ENCODE peak calls at places on chromosome 20, in nine cellular contexts. One of them, this sample, is unnamed.

GRCh38 chr20:16459019-16459700 is 114.1 kb downstream of the KIF16B start:
- DNase-seq in RWPE1: peak; percentile 28
- DNase-seq in effector CD4-positive, alpha-beta T cell: no peak
- DNase-seq in head of caudate nucleus: no peak
- DNase-seq in nephron progenitor cell: no peak
- DNase-seq in cardiac muscle cell: peak; percentile 90
- DNase-seq in midbrain: no peak
- DNase-seq in activated naive CD8-positive, alpha-beta T cell treated with anti-CD3 and anti-CD28 coated beads, Interleukin-2, amount 50 U/mL, for 24 hours: no peak
- DNase-seq in SJSA1: no peak
- DNase-seq in this sample: no peak

GRCh38 chr20:63520939-63521601 is 505 bp downstream of the PPDPF start:
- DNase-seq in midbrain: peak; percentile 86
- DNase-seq in effector CD4-positive, alpha-beta T cell: peak; percentile 58
- DNase-seq in SJSA1: peak; percentile 64
- DNase-seq in RWPE1: peak; percentile 92
- DNase-seq in cardiac muscle cell: peak; percentile 77
- DNase-seq in head of caudate nucleus: peak; percentile 83
- DNase-seq in nephron progenitor cell: peak; percentile 69
- DNase-seq in activated naive CD8-positive, alpha-beta T cell treated with anti-CD3 and anti-CD28 coated beads, Interleukin-2, amount 50 U/mL, for 24 hours: peak; percentile 78
- DNase-seq in this sample: peak; percentile 58

GRCh38 chr20:3446779-3447178 is 24.0 kb upstream of the ATRN start:
- DNase-seq in midbrain: no peak
- DNase-seq in effector CD4-positive, alpha-beta T cell: no peak
- DNase-seq in head of caudate nucleus: no peak
- DNase-seq in activated naive CD8-positive, alpha-beta T cell treated with anti-CD3 and anti-CD28 coated beads, Interleukin-2, amount 50 U/mL, for 24 hours: no peak
- DNase-seq in SJSA1: no peak
- DNase-seq in RWPE1: peak; percentile 41
- DNase-seq in cardiac muscle cell: no peak
- DNase-seq in nephron progenitor cell: no peak
- DNase-seq in this sample: no peak

GRCh38 chr20:20130399-20130798 is 78.1 kb downstream of the CFAP61 start:
- DNase-seq in effector CD4-positive, alpha-beta T cell: no peak
- DNase-seq in nephron progenitor cell: no peak
- DNase-seq in midbrain: no peak
- DNase-seq in SJSA1: no peak
- DNase-seq in RWPE1: no peak
- DNase-seq in head of caudate nucleus: no peak
- DNase-seq in cardiac muscle cell: no peak
- DNase-seq in activated naive CD8-positive, alpha-beta T cell treated with anti-CD3 and anti-CD28 coated beads, Interleukin-2, amount 50 U/mL, for 24 hours: no peak
- DNase-seq in this sample: peak; percentile 18

GRCh38 chr20:17969884-17970409 is 1.1 kb downstream of the MGME1 start:
- DNase-seq in activated naive CD8-positive, alpha-beta T cell treated with anti-CD3 and anti-CD28 coated beads, Interleukin-2, amount 50 U/mL, for 24 hours: peak; percentile 35
- DNase-seq in SJSA1: peak; percentile 67
- DNase-seq in effector CD4-positive, alpha-beta T cell: peak; percentile 5
- DNase-seq in midbrain: peak; percentile 40
- DNase-seq in RWPE1: peak; percentile 40
- DNase-seq in nephron progenitor cell: peak; percentile 22
- DNase-seq in cardiac muscle cell: peak; percentile 53
- DNase-seq in head of caudate nucleus: peak; percentile 30
- DNase-seq in this sample: peak; percentile 56

GRCh38 chr20:24977336-24977735 is 15.2 kb downstream of the APMAP start:
- DNase-seq in SJSA1: no peak
- DNase-seq in head of caudate nucleus: peak; percentile 7
- DNase-seq in activated naive CD8-positive, alpha-beta T cell treated with anti-CD3 and anti-CD28 coated beads, Interleukin-2, amount 50 U/mL, for 24 hours: no peak
- DNase-seq in nephron progenitor cell: no peak
- DNase-seq in cardiac muscle cell: no peak
- DNase-seq in midbrain: no peak
- DNase-seq in RWPE1: no peak
- DNase-seq in effector CD4-positive, alpha-beta T cell: no peak
- DNase-seq in this sample: no peak

GRCh38 chr20:8720089-8720488 is 348.8 kb upstream of the PLCB4 start:
- DNase-seq in head of caudate nucleus: no peak
- DNase-seq in RWPE1: no peak
- DNase-seq in effector CD4-positive, alpha-beta T cell: no peak
- DNase-seq in nephron progenitor cell: no peak
- DNase-seq in cardiac muscle cell: peak; percentile 49
- DNase-seq in SJSA1: no peak
- DNase-seq in midbrain: no peak
- DNase-seq in activated naive CD8-positive, alpha-beta T cell treated with anti-CD3 and anti-CD28 coated beads, Interleukin-2, amount 50 U/mL, for 24 hours: no peak
- DNase-seq in this sample: no peak

GRCh38 chr20:1876975-1877603 is 18.1 kb upstream of the SIRPA start:
- DNase-seq in midbrain: no peak
- DNase-seq in RWPE1: peak; percentile 78
- DNase-seq in nephron progenitor cell: no peak
- DNase-seq in head of caudate nucleus: no peak
- DNase-seq in cardiac muscle cell: no peak
- DNase-seq in effector CD4-positive, alpha-beta T cell: no peak
- DNase-seq in SJSA1: no peak
- DNase-seq in activated naive CD8-positive, alpha-beta T cell treated with anti-CD3 and anti-CD28 coated beads, Interleukin-2, amount 50 U/mL, for 24 hours: no peak
- DNase-seq in this sample: no peak

GRCh38 chr20:57381596-57382503 is 9.3 kb upstream of the RBM38 start:
- DNase-seq in effector CD4-positive, alpha-beta T cell: peak; percentile 83
- DNase-seq in nephron progenitor cell: peak; percentile 87
- DNase-seq in cardiac muscle cell: peak; percentile 81
- DNase-seq in SJSA1: peak; percentile 69
- DNase-seq in RWPE1: peak; percentile 93
- DNase-seq in midbrain: peak; percentile 84
- DNase-seq in head of caudate nucleus: peak; percentile 90
- DNase-seq in activated naive CD8-positive, alpha-beta T cell treated with anti-CD3 and anti-CD28 coated beads, Interleukin-2, amount 50 U/mL, for 24 hours: peak; percentile 83
- DNase-seq in this sample: peak; percentile 82

GRCh38 chr20:16476032-16476431 is 97.2 kb downstream of the KIF16B start:
- DNase-seq in RWPE1: peak; percentile 38
- DNase-seq in head of caudate nucleus: no peak
- DNase-seq in activated naive CD8-positive, alpha-beta T cell treated with anti-CD3 and anti-CD28 coated beads, Interleukin-2, amount 50 U/mL, for 24 hours: no peak
- DNase-seq in cardiac muscle cell: peak; percentile 72
- DNase-seq in nephron progenitor cell: no peak
- DNase-seq in midbrain: peak; percentile 62
- DNase-seq in effector CD4-positive, alpha-beta T cell: no peak
- DNase-seq in SJSA1: peak; percentile 24
- DNase-seq in this sample: peak; percentile 61

GRCh38 chr20:35643045-35643444 is 21.7 kb downstream of the CPNE1 start:
- DNase-seq in cardiac muscle cell: no peak
- DNase-seq in RWPE1: no peak
- DNase-seq in nephron progenitor cell: no peak
- DNase-seq in activated naive CD8-positive, alpha-beta T cell treated with anti-CD3 and anti-CD28 coated beads, Interleukin-2, amount 50 U/mL, for 24 hours: no peak
- DNase-seq in midbrain: no peak
- DNase-seq in SJSA1: no peak
- DNase-seq in head of caudate nucleus: no peak
- DNase-seq in effector CD4-positive, alpha-beta T cell: no peak
- DNase-seq in this sample: no peak

GRCh38 chr20:41245086-41245707 is 72.3 kb downstream of the ZHX3 start:
- DNase-seq in RWPE1: no peak
- DNase-seq in nephron progenitor cell: no peak
- DNase-seq in activated naive CD8-positive, alpha-beta T cell treated with anti-CD3 and anti-CD28 coated beads, Interleukin-2, amount 50 U/mL, for 24 hours: no peak
- DNase-seq in head of caudate nucleus: peak; percentile 55
- DNase-seq in SJSA1: no peak
- DNase-seq in effector CD4-positive, alpha-beta T cell: no peak
- DNase-seq in cardiac muscle cell: peak; percentile 54
- DNase-seq in midbrain: peak; percentile 65
- DNase-seq in this sample: no peak

GRCh38 chr20:51380401-51381385 is 161.8 kb downstream of the NFATC2 start:
- DNase-seq in head of caudate nucleus: no peak
- DNase-seq in activated naive CD8-positive, alpha-beta T cell treated with anti-CD3 and anti-CD28 coated beads, Interleukin-2, amount 50 U/mL, for 24 hours: no peak
- DNase-seq in effector CD4-positive, alpha-beta T cell: no peak
- DNase-seq in RWPE1: no peak
- DNase-seq in nephron progenitor cell: no peak
- DNase-seq in SJSA1: no peak
- DNase-seq in cardiac muscle cell: no peak
- DNase-seq in midbrain: no peak
- DNase-seq in this sample: no peak

GRCh38 chr20:58795923-58796245 is 54.8 kb downstream of the GNAS-AS1 start:
- DNase-seq in cardiac muscle cell: no peak
- DNase-seq in SJSA1: no peak
- DNase-seq in nephron progenitor cell: no peak
- DNase-seq in head of caudate nucleus: no peak
- DNase-seq in midbrain: no peak
- DNase-seq in effector CD4-positive, alpha-beta T cell: no peak
- DNase-seq in RWPE1: no peak
- DNase-seq in activated naive CD8-positive, alpha-beta T cell treated with anti-CD3 and anti-CD28 coated beads, Interleukin-2, amount 50 U/mL, for 24 hours: no peak
- DNase-seq in this sample: no peak

GRCh38 chr20:8693709-8694108 is 375.2 kb upstream of the PLCB4 start:
- DNase-seq in cardiac muscle cell: peak; percentile 30
- DNase-seq in midbrain: no peak
- DNase-seq in nephron progenitor cell: no peak
- DNase-seq in RWPE1: peak; percentile 3
- DNase-seq in SJSA1: no peak
- DNase-seq in effector CD4-positive, alpha-beta T cell: no peak
- DNase-seq in head of caudate nucleus: no peak
- DNase-seq in activated naive CD8-positive, alpha-beta T cell treated with anti-CD3 and anti-CD28 coated beads, Interleukin-2, amount 50 U/mL, for 24 hours: no peak
- DNase-seq in this sample: no peak

GRCh38 chr20:45426621-45427020 is 10.7 kb downstream of the PIGT start:
- DNase-seq in cardiac muscle cell: no peak
- DNase-seq in RWPE1: no peak
- DNase-seq in SJSA1: no peak
- DNase-seq in head of caudate nucleus: peak; percentile 80
- DNase-seq in midbrain: no peak
- DNase-seq in effector CD4-positive, alpha-beta T cell: no peak
- DNase-seq in nephron progenitor cell: no peak
- DNase-seq in activated naive CD8-positive, alpha-beta T cell treated with anti-CD3 and anti-CD28 coated beads, Interleukin-2, amount 50 U/mL, for 24 hours: no peak
- DNase-seq in this sample: no peak

GRCh38 chr20:316316-317068 is 8.9 kb upstream of the SOX12 start:
- DNase-seq in midbrain: no peak
- DNase-seq in activated naive CD8-positive, alpha-beta T cell treated with anti-CD3 and anti-CD28 coated beads, Interleukin-2, amount 50 U/mL, for 24 hours: no peak
- DNase-seq in SJSA1: no peak
- DNase-seq in nephron progenitor cell: no peak
- DNase-seq in effector CD4-positive, alpha-beta T cell: no peak
- DNase-seq in cardiac muscle cell: no peak
- DNase-seq in head of caudate nucleus: no peak
- DNase-seq in RWPE1: no peak
- DNase-seq in this sample: no peak

This sample was measured in NCI-H526 treated with DMSO at 0.1 percent for 48 hours.